ENCODE peak calls at places on chromosome 2, in six cellular contexts. G is SK-N-SH, X is B cell, T is GM12865, N is endothelial cell, F is GM20000. B is an unnamed sample.

GRCh38 chr2:128371248-128371630 is 52.6 kb upstream of the HS6ST1 start:
- DNase-seq in G (no peak), X (no peak), T (no peak), N (no peak), F (no peak), B (no peak)

GRCh38 chr2:48483916-48484315 is 46.0 kb upstream of the STON1 start:
- DNase-seq in G (no peak), X (no peak), T (no peak), N (no peak), F (no peak), B (no peak)

GRCh38 chr2:125313806-125314205 is 1288.7 kb downstream of the CNTNAP5 start:
- DNase-seq in G (no peak), X (no peak), T (peak; percentile 23), N (no peak), F (no peak), B (no peak)

GRCh38 chr2:231127936-231128335 is 3.1 kb upstream of the HTR2B start:
- DNase-seq in G (no peak), X (no peak), T (no peak), N (no peak), F (no peak), B (no peak)

GRCh38 chr2:74119912-74120825 is 27.5 kb downstream of the BOLA3 start:
- DNase-seq in G (peak; percentile 97), X (peak; percentile 90), T (peak; percentile 94), N (peak; percentile 82), F (peak; percentile 95), B (no peak)

GRCh38 chr2:141200191-141200590 is 930.6 kb downstream of the LRP1B start:
- DNase-seq in G (no peak), X (no peak), T (no peak), N (no peak), F (no peak), B (no peak)

GRCh38 chr2:5070257-5070656 is 621.9 kb upstream of the SOX11 start:
- DNase-seq in G (no peak), X (no peak), T (no peak), N (no peak), F (no peak), B (no peak)

GRCh38 chr2:207716061-207716460 is 4.6 kb downstream of the CCNYL1 start:
- DNase-seq in G (no peak), X (no peak), T (no peak), N (no peak), F (no peak), B (no peak)

GRCh38 chr2:131031875-131032274 is 61.4 kb downstream of the FAM168B start:
- DNase-seq in G (peak; percentile 39), X (no peak), T (no peak), N (no peak), F (no peak), B (no peak)

GRCh38 chr2:112579280-112579679 is 5.1 kb upstream of the CHCHD5 start:
- DNase-seq in G (no peak), X (no peak), T (no peak), N (no peak), F (no peak), B (no peak)

GRCh38 chr2:118266086-118266485 is 177.8 kb downstream of the INSIG2 start:
- DNase-seq in G (no peak), X (no peak), T (no peak), N (no peak), F (no peak), B (no peak)

GRCh38 chr2:96537734-96538486 is 1.4 kb downstream of the ARID5A start:
- DNase-seq in G (peak; percentile 20), X (peak; percentile 78), T (peak; percentile 39), N (no peak), F (no peak), B (no peak)

GRCh38 chr2:240220371-240220770 is 79.9 kb upstream of the OTOS start:
- DNase-seq in G (no peak), X (no peak), T (no peak), N (no peak), F (no peak), B (no peak)

GRCh38 chr2:70960833-70961647 is 17.4 kb upstream of the ANKRD53 start:
- DNase-seq in G (peak; percentile 8), X (no peak), T (no peak), N (no peak), F (no peak), B (no peak)

GRCh38 chr2:70958759-70959158 is 19.7 kb upstream of the ANKRD53 start:
- DNase-seq in G (no peak), X (no peak), T (no peak), N (no peak), F (no peak), B (no peak)

GRCh38 chr2:70959271-70959761 is 19.1 kb upstream of the ANKRD53 start:
- DNase-seq in G (no peak), X (no peak), T (no peak), N (no peak), F (no peak), B (no peak)

GRCh38 chr2:70961648-70961994 is 16.8 kb upstream of the ANKRD53 start:
- DNase-seq in G (no peak), X (no peak), T (no peak), N (no peak), F (no peak), B (no peak)

DNA sequence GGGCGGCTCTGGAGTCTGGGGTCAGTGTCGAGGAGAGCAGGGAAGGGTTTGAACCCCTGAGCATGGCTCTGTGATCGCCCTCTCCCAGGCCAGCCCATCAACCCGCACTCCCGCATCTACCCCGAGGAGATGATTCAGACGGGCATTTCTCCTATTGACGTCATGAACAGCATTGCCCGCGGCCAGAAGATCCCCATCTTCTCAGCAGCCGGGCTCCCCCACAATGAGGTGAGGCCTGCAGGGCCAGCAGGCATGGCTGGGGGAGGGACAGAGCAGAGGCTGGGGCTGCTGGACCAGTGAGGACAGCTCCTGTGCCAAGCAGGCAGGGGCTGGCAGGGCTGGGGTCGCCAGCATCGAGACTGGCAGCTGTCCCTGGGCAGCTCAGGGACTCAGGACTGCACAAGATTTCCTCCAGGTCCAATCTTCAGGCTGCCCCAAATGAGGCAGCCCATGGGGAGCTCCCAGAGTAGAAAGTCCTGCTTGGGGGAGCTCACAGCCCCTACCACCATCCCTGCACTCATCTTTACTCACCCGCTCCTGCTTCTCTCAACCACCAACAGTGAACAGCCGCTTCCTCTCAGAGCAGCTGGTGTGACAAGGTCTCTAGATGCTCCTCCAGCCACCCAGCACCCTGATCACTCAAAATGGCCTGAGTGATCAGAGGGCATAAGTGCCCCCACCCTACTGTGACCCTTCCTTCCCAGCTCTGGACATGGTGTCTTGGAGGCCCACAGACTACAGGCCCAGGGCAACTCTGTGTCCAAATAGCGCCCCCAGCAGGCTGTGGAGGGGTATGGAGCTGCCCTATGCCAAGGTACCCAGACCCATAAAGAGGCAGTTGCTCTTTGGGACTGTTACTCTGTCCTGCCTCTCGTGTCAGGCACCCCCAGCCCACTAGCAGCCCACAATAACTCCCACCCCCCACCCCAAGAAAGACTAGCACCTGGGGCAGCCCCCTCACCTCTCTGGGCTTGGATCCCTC is 18.3 kb upstream of the ANKRD53 start:
- DNase-seq in G (peak; percentile 4), X (no peak), T (no peak), N (no peak), F (no peak), B (no peak)
- TF ChIP-seq CTCF in G (peak; percentile 40), X (no peak), T (peak; percentile 37), N (peak; percentile 44), F (no peak), B (peak; percentile 21)

GRCh38 chr2:72457801-72458516 is 310.3 kb upstream of the CYP26B1 start:
- DNase-seq in G (no peak), X (no peak), T (no peak), N (no peak), F (no peak), B (no peak)

GRCh38 chr2:72454236-72454635 is 306.6 kb upstream of the CYP26B1 start:
- DNase-seq in G (no peak), X (no peak), T (no peak), N (no peak), F (no peak), B (no peak)
- TF ChIP-seq CTCF in G (no peak), X (no peak), T (no peak), N (no peak), F (no peak), B (no peak)

GRCh38 chr2:46229134-46230063 is 67.8 kb upstream of the EPAS1 start:
- DNase-seq in G (no peak), X (no peak), T (peak; percentile 81), N (no peak), F (peak; percentile 54), B (no peak)

GRCh38 chr2:46231721-46232120 is 65.5 kb upstream of the EPAS1 start:
- DNase-seq in G (no peak), X (no peak), T (no peak), N (no peak), F (no peak), B (no peak)

GRCh38 chr2:46230677-46231425 is 66.4 kb upstream of the EPAS1 start:
- DNase-seq in G (no peak), X (no peak), T (no peak), N (no peak), F (no peak), B (no peak)

GRCh38 chr2:46227674-46228289 is 69.4 kb upstream of the EPAS1 start:
- DNase-seq in G (no peak), X (no peak), T (no peak), N (no peak), F (no peak), B (no peak)

GRCh38 chr2:46230115-46230571 is 67.1 kb upstream of the EPAS1 start:
- DNase-seq in G (no peak), X (no peak), T (peak; percentile 67), N (no peak), F (peak; percentile 20), B (no peak)
- TF ChIP-seq CTCF in G (no peak), X (no peak), T (peak; percentile 36), N (no peak), F (peak; percentile 15), B (no peak)

DNA sequence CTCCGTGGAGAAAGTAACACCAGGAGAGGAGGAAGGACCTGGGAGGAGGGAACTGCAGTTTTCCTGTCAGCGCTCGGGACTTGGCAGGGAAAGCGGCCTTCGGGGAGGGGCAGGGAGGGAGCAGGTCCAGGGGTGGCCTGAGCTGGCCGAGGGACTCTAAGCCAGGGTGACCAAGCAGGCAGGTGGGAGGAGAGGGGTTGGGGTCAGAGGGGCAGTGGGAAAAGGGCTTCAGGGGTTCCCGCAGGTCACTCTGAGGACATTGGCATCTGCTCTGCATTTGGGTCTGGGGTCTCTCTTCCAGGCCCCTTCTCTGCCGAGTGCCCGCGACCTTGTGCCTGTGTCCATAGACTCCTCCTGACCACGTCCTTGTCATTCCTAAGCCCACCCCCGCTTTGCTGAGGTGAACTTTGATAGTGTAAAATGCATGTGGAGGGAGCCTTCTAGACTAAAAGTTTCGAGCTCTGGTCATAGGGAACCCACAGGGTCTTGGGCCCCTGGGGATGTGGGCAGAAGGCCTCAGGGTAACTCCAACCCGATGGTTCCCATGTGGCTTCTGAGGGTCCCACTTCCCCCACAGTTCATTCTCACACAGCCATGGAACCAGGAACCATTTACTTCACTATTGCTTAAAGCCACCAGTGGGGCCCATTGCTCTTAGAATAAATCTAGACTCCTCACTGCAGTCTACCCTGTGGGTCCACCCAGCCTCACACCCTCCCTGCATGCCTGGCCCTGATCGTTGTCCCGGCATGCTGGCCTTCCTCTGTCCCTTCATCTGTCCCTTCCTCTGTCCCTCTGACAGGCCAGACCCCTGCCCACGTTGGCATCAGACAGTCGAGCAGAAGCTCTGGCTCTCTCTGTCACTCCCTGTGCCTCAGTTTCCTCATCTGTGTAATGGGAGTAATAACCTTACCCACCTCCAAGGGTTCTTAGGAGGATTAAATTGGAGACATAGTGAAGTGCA is 229.2 kb downstream of the SEPTIN10 start:
- DNase-seq in G (no peak), X (no peak), T (no peak), N (no peak), F (no peak), B (no peak)
- TF ChIP-seq CTCF in G (no peak), X (no peak), T (no peak), N (no peak), F (no peak), B (no peak)

GRCh38 chr2:26961603-26962184 is 8.7 kb upstream of the MAPRE3 start:
- DNase-seq in G (peak; percentile 88), X (peak; percentile 85), T (peak; percentile 85), N (peak; percentile 84), F (peak; percentile 87), B (peak; percentile 84)
- TF ChIP-seq CTCF in G (peak; percentile 98), X (peak; percentile 94), T (peak; percentile 94), N (peak; percentile 87), F (peak; percentile 93), B (peak; percentile 93)

B was measured in neural crest cell.